ENCODE peak calls at places on chromosomes 7 and 10, in eight cellular contexts. One of them, this sample, is unnamed.
A peak's percentile ranks its signal among the peaks of the same experiment; 100 is the strongest.

GRCh38 chr10:123796736-123797135 is 94.9 kb downstream of the CPXM2 start:
- DNase-seq in cardiac muscle cell: no peak
- DNase-seq in pons: no peak
- DNase-seq in fibroblast of the aortic adventitia: no peak
- DNase-seq in non-pigmented ciliary epithelial cell: no peak
- DNase-seq in K562: no peak
- DNase-seq in Daoy: no peak
- DNase-seq in AG04450: no peak
- DNase-seq in this sample: no peak

GRCh38 chr7:32381024-32381601 is 109.1 kb downstream of the LSM5 start:
- DNase-seq in cardiac muscle cell: no peak
- DNase-seq in pons: no peak
- DNase-seq in fibroblast of the aortic adventitia: no peak
- DNase-seq in non-pigmented ciliary epithelial cell: no peak
- DNase-seq in K562: peak; percentile 7
- DNase-seq in Daoy: no peak
- DNase-seq in AG04450: no peak
- DNase-seq in this sample: no peak

GRCh38 chr10:6542999-6543430 is 37.1 kb downstream of the PRKCQ start:
- DNase-seq in cardiac muscle cell: no peak
- DNase-seq in pons: no peak
- DNase-seq in fibroblast of the aortic adventitia: no peak
- DNase-seq in non-pigmented ciliary epithelial cell: no peak
- DNase-seq in K562: no peak
- DNase-seq in Daoy: no peak
- DNase-seq in AG04450: no peak
- DNase-seq in this sample: no peak

GRCh38 chr10:108735380-108735779 is 1187.9 kb downstream of the XPNPEP1 start:
- DNase-seq in cardiac muscle cell: no peak
- DNase-seq in pons: no peak
- DNase-seq in fibroblast of the aortic adventitia: peak; percentile 40
- DNase-seq in non-pigmented ciliary epithelial cell: peak; percentile 77
- DNase-seq in K562: no peak
- DNase-seq in Daoy: no peak
- DNase-seq in AG04450: peak; percentile 7
- DNase-seq in this sample: no peak

GRCh38 chr7:2384354-2385243 is 18.8 kb upstream of the CHST12 start:
- DNase-seq in cardiac muscle cell: no peak
- DNase-seq in pons: no peak
- DNase-seq in fibroblast of the aortic adventitia: no peak
- DNase-seq in non-pigmented ciliary epithelial cell: no peak
- DNase-seq in K562: no peak
- DNase-seq in Daoy: no peak
- DNase-seq in AG04450: no peak
- DNase-seq in this sample: no peak

GRCh38 chr7:50644114-50644513 is 78.9 kb upstream of the DDC start:
- DNase-seq in cardiac muscle cell: no peak
- DNase-seq in pons: no peak
- DNase-seq in fibroblast of the aortic adventitia: no peak
- DNase-seq in non-pigmented ciliary epithelial cell: no peak
- DNase-seq in K562: no peak
- DNase-seq in Daoy: no peak
- DNase-seq in AG04450: no peak
- DNase-seq in this sample: no peak

GRCh38 chr7:71636329-71636728 is 504.4 kb downstream of the GALNT17 start:
- DNase-seq in cardiac muscle cell: no peak
- DNase-seq in pons: peak; percentile 51
- DNase-seq in fibroblast of the aortic adventitia: no peak
- DNase-seq in non-pigmented ciliary epithelial cell: no peak
- DNase-seq in K562: no peak
- DNase-seq in Daoy: peak; percentile 32
- DNase-seq in AG04450: no peak
- DNase-seq in this sample: no peak

GRCh38 chr10:132820056-132820455 is 34.1 kb upstream of the NKX6-2 start:
- DNase-seq in cardiac muscle cell: no peak
- DNase-seq in pons: no peak
- DNase-seq in fibroblast of the aortic adventitia: no peak
- DNase-seq in non-pigmented ciliary epithelial cell: no peak
- DNase-seq in K562: no peak
- DNase-seq in Daoy: no peak
- DNase-seq in AG04450: no peak
- DNase-seq in this sample: no peak